ENCODE peak calls at places on chromosomes 2 and 18, in seven cellular contexts. N is ELR; F is breast epithelium; I is NCI-H1694; B is AG04450; A is activated T-helper 9 cell treated with anti-CD3 and anti-CD28 coated beads, Interleukin-2, amount 50 U/mL, for 16 hours; R is epithelial cell of esophagus. V is an unnamed sample.

GRCh38 chr2:36427790-36428243 is 72.2 kb downstream of the CRIM1 start:
- DNase-seq in I (no peak), A (no peak), B (no peak), N (peak), F (no peak), R (no peak), V (peak)

GRCh38 chr2:219274392-219274921 is 4.7 kb upstream of the DNAJB2 start:
- DNase-seq in F (peak), I (no peak), N (peak), B (peak), R (peak), A (no peak), V (no peak)

GRCh38 chr2:42513252-42513918 is 19.6 kb upstream of the KCNG3 start:
- DNase-seq in A (no peak), R (peak), F (no peak), I (peak), B (peak), N (peak), V (peak)

GRCh38 chr2:68766378-68766845 is 31.8 kb downstream of the ARHGAP25 start:
- DNase-seq in B (no peak), I (no peak), R (peak), N (no peak), F (peak), A (peak), V (no peak)

GRCh38 chr2:30136729-30137444 is 9.9 kb upstream of the YPEL5 start:
- DNase-seq in A (no peak), B (no peak), N (peak), R (peak), I (no peak), F (no peak), V (no peak)

GRCh38 chr2:168293766-168294165 is 46.4 kb upstream of the STK39 start:
- DNase-seq in N (peak), A (no peak), R (no peak), I (no peak), B (no peak), F (no peak), V (no peak)

GRCh38 chr2:231348173-231348572 is 47.3 kb upstream of the B3GNT7 start:
- DNase-seq in R (peak), B (no peak), A (no peak), N (no peak), F (no peak), I (no peak), V (no peak)

GRCh38 chr2:217331577-217332139 is 471.8 kb upstream of the TNP1 start:
- DNase-seq in B (peak), I (no peak), F (peak), R (peak), A (no peak), N (peak), V (peak)

GRCh38 chr2:223027442-223027841 is 24.5 kb upstream of the KCNE4 start:
- DNase-seq in F (no peak), A (no peak), N (peak), R (peak), I (no peak), B (no peak), V (no peak)

GRCh38 chr18:72999971-73000607 is 132.3 kb upstream of the NETO1 start:
- DNase-seq in N (no peak), I (no peak), R (peak), F (no peak), B (no peak), A (no peak), V (no peak)

GRCh38 chr2:7984693-7985353 is 697.0 kb upstream of the ID2 start:
- DNase-seq in I (no peak), B (no peak), F (no peak), N (no peak), R (no peak), A (no peak), V (no peak)

GRCh38 chr2:159297042-159297707 is 10.7 kb upstream of the WDSUB1 start:
- DNase-seq in F (no peak), B (no peak), R (peak), N (no peak), A (no peak), I (no peak), V (no peak)

GRCh38 chr2:46436800-46437199 is 42.6 kb upstream of the TMEM247 start:
- DNase-seq in B (no peak), I (no peak), R (no peak), F (no peak), A (no peak), N (no peak), V (no peak)